ENCODE peak calls at places on chromosomes 3 and 15, in eight cellular contexts. Q is spleen, W is astrocyte of the spinal cord, R is upper lobe of right lung, M is neural progenitor cell, B is brain microvascular endothelial cell, I is dorsolateral prefrontal cortex, G is pancreas. K is an unnamed sample.

GRCh38 chr3:3799173-3800075 is at the start of gene LRRN1:
- DNase-seq in I (peak), Q (peak), M (peak), B (no peak), W (peak), G (peak), R (peak), K (no peak)

GRCh38 chr3:172853911-172854648 is 103.6 kb downstream of the ECT2 start:
- DNase-seq in Q (no peak), W (no peak), I (no peak), G (no peak), M (peak), B (no peak), R (no peak), K (no peak)

GRCh38 chr15:67080118-67080899 is 14.9 kb downstream of the SMAD3 start:
- DNase-seq in I (no peak), G (no peak), W (peak), M (no peak), R (peak), B (no peak), Q (no peak), K (no peak)

GRCh38 chr15:47027322-47027946 is 689.9 kb upstream of the SEMA6D start:
- DNase-seq in Q (no peak), W (no peak), M (peak), B (no peak), I (no peak), R (no peak), G (no peak), K (no peak)

GRCh38 chr15:37056894-37057205 is 43.5 kb downstream of the MEIS2 start:
- DNase-seq in Q (no peak), G (no peak), W (peak), R (no peak), I (no peak), B (no peak), M (peak), K (no peak)

GRCh38 chr3:10518506-10519150 is 13.2 kb upstream of the ATP2B2 start:
- DNase-seq in G (no peak), M (no peak), W (peak), Q (peak), R (peak), I (no peak), B (peak), K (no peak)

GRCh38 chr3:96069065-96069464 is 745.3 kb upstream of the EPHA6 start:
- DNase-seq in I (no peak), Q (no peak), G (no peak), R (peak), W (no peak), B (no peak), M (no peak), K (no peak)

GRCh38 chr3:187747506-187747905 is 2.2 kb upstream of the BCL6 start:
- DNase-seq in R (no peak), W (no peak), M (no peak), I (no peak), G (no peak), Q (no peak), B (no peak), K (no peak)

GRCh38 chr3:173066044-173066679 is 74.9 kb downstream of the SPATA16 start:
- DNase-seq in B (peak), R (no peak), M (peak), W (peak), I (no peak), G (no peak), Q (no peak), K (no peak)

GRCh38 chr3:50575372-50575771 is 6.0 kb downstream of the HEMK1 start:
- DNase-seq in W (no peak), M (no peak), G (no peak), I (no peak), B (no peak), Q (no peak), R (no peak), K (no peak)

GRCh38 chr3:120264963-120265362 is 20.1 kb downstream of the GPR156 start:
- DNase-seq in Q (no peak), G (no peak), R (no peak), M (no peak), B (no peak), I (no peak), W (no peak), K (no peak)

GRCh38 chr3:67376416-67376815 is 278.0 kb downstream of the SUCLG2 start:
- DNase-seq in G (no peak), B (no peak), Q (no peak), M (no peak), I (no peak), R (no peak), W (no peak), K (no peak)

GRCh38 chr3:171878441-171879225 is 35.5 kb downstream of the TMEM212 start:
- DNase-seq in Q (no peak), W (peak), R (no peak), I (no peak), G (no peak), M (peak), B (no peak), K (no peak)

GRCh38 chr3:172272699-172273098 is 175.6 kb downstream of the GHSR start:
- DNase-seq in R (no peak), Q (no peak), I (no peak), G (no peak), M (no peak), W (no peak), B (no peak), K (no peak)

GRCh38 chr15:31147943-31148621 is 46.6 kb upstream of the TRPM1 start:
- DNase-seq in W (no peak), M (no peak), I (no peak), Q (peak), B (no peak), G (no peak), R (no peak), K (peak)

GRCh38 chr15:72774696-72775383 is 8.7 kb downstream of the ADPGK start:
- DNase-seq in I (no peak), Q (no peak), B (no peak), R (no peak), W (no peak), M (no peak), G (no peak), K (no peak)
- TF ChIP-seq CTCF in I (no peak), Q (no peak), B (no peak), R (no peak), W (no peak), M (no peak), G (no peak), K (no peak)

GRCh38 chr3:184315871-184316661 is 1.7 kb downstream of the EIF4G1 start:
- DNase-seq in Q (no peak), G (peak), M (peak), I (no peak), R (no peak), W (no peak), B (no peak), K (no peak)
- H3K4me3 ChIP-seq in Q (peak), G (peak), M (peak), I (peak), R (peak), W (peak), B (peak), K (peak)

GRCh38 chr15:38647683-38648082 is 83.1 kb upstream of the RASGRP1 start:
- DNase-seq in W (peak), I (no peak), R (no peak), Q (no peak), B (no peak), G (no peak), M (peak), K (no peak)
- TF ChIP-seq CTCF in W (peak), I (peak), R (peak), Q (no peak), B (peak), G (peak), M (peak), K (no peak)

DNA sequence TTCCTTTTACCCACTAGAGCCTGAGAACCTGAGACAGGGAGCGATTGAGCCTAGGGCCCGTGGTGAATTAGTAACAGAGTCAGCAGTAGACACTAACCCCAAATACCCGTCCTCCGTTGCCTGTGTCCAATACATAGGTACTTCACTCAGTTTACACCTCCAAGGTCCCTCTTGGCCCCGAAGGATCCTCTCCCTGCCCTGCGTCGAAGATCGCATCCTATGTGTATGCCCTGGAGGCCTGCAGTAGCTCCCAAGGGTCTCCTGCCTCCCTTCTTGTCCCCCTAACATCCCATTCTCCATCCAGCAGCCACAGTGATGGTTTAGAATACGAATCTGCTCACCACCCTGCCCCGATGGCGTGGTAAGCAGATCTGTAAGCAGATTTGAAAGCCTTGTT is 67.0 kb downstream of the ISG20 start:
- DNase-seq in M (no peak), I (no peak), W (no peak), R (no peak), Q (no peak), B (no peak), G (no peak), K (no peak)
- H3K4me3 ChIP-seq in M (peak), I (peak), W (peak), R (peak), Q (peak), B (peak), G (peak), K (peak)

GRCh38 chr3:19573644-19574043 is 360.4 kb downstream of the EFHB start:
- DNase-seq in I (no peak), B (no peak), G (no peak), Q (no peak), M (no peak), R (no peak), W (no peak), K (no peak)
- TF ChIP-seq CTCF in I (no peak), B (no peak), G (no peak), Q (no peak), M (no peak), R (no peak), W (no peak), K (no peak)

DNA sequence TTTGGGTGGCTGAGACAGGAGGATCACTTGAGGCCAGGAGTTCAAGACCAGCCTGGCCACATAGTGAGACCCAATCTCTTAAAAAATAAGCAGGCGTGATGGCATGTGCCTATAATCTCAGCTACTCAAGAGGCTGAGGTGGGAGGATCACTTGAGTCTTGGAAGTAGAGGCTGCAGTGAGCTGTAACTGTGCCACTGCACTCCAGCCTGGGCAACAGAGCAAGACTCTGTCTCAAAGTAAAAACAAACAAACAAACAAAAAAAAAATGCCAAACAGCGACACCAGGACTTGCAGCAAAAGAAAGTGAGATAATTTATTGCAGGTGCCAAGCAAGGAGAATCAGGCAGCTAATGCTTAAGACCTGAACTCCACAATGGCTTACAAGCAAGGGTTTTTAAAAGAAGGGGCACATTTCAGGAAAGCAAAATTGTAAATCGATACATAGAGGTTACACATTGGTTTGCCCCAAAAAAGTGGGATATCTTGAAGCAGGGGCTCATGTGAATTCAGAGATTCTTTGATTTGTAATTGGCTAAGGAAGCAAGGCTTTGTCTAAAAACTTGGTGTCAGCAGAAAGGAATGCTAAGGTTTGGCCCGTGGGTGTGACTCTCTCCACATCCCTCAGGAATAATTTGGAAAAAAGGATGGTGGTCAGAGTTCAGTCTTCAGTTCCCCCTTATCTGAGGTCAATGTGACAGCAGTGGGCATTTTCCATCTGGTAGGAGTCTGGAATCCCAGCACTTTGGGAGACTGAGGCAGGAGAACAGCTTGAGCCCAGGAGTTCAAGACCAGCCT is 5.2 kb upstream of the MPI start:
- DNase-seq in M (no peak), R (no peak), I (no peak), G (no peak), Q (no peak), W (no peak), B (no peak), K (no peak)
- H3K4me3 ChIP-seq in M (no peak), R (no peak), I (no peak), G (no peak), Q (no peak), W (no peak), B (no peak), K (no peak)

GRCh38 chr3:195441476-195441970 is 1.3 kb downstream of the ACAP2 start:
- DNase-seq in R (no peak), B (no peak), G (no peak), I (no peak), W (peak), M (peak), Q (no peak), K (no peak)

GRCh38 chr3:195441971-195442572 is 748 bp downstream of the ACAP2 start:
- DNase-seq in B (peak), I (peak), W (peak), Q (peak), G (peak), M (peak), R (peak), K (no peak)

GRCh38 chr3:195442573-195443390 is at the start of gene ACAP2:
- DNase-seq in W (peak), Q (peak), B (peak), R (peak), M (peak), G (peak), I (peak), K (peak)

GRCh38 chr3:195445885-195446284 is 3.1 kb upstream of the ACAP2 start:
- DNase-seq in M (no peak), Q (no peak), G (no peak), B (no peak), I (no peak), R (no peak), W (no peak), K (no peak)

DNA sequence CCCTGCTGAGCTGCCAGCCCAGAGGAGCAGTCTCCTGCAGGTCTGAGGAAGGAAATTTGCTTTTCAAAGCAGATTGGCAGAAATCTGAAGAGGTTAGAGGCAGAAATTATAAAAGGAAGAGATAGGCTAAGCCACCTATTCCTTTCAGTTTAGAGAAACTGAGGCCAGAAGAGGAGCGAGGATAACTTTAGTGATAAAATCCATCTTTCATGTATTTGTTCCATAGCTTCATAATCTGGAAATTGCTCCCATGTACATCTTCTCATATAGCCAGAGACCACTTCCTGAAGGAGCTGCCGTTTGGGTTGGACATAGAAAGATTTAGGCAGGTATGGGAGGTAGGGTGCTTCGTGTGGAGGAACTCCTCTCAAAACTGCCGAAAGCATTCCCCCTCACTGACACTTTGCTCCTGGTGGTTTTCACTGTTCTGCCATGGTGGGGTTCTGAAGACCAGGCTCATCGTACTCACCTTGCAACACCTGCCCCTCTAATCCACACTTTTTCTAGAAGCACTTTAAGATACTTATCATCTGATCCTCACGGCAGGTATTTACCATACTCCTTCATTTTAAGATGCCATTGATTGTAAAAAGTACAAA is 670 bp upstream of the ACAP2 start:
- DNase-seq in B (no peak), W (no peak), Q (no peak), I (no peak), R (no peak), M (peak), G (no peak), K (no peak)
- TF ChIP-seq CTCF in B (no peak), W (no peak), Q (no peak), I (no peak), R (no peak), M (no peak), G (no peak), K (no peak)

GRCh38 chr15:25437751-25438600 is 848 bp downstream of the UBE3A start:
- DNase-seq in M (peak), Q (peak), W (peak), I (peak), R (peak), B (peak), G (peak), K (no peak)
- H3K4me3 ChIP-seq in M (peak), Q (peak), W (peak), I (peak), R (peak), B (peak), G (peak), K (peak)